ENCODE peak calls at places on chromosome 17, in eight cellular contexts. M is LNCaP clone FGC, P is HFF-Myc, Q is breast epithelium, S is body of pancreas, W is lower lobe of right lung, R is sigmoid colon, O is fibroblast of lung. E is an unnamed sample.

GRCh38 chr17:70242781-70243437 is 73.6 kb downstream of the KCNJ2 start:
- DNase-seq in Q (no peak), P (no peak), W (no peak), O (peak; percentile 54), S (no peak), R (no peak), M (peak; percentile 23), E (no peak)

GRCh38 chr17:30235386-30236296 is at the start of gene SLC6A4:
- DNase-seq in S (no peak), M (no peak), P (no peak), W (peak; percentile 48), Q (no peak), R (no peak), O (peak; percentile 16), E (no peak)

GRCh38 chr17:57881143-57881542 is 31.3 kb upstream of the MRPS23 start:
- DNase-seq in M (no peak), O (peak; percentile 85), Q (no peak), W (no peak), P (no peak), S (no peak), R (no peak), E (no peak)

GRCh38 chr17:53061446-53061845 is 761.3 kb upstream of the KIF2B start:
- DNase-seq in Q (no peak), M (no peak), S (no peak), R (no peak), O (no peak), W (no peak), P (no peak), E (no peak)

GRCh38 chr17:17888371-17888770 is 51.6 kb upstream of the SREBF1 start:
- DNase-seq in Q (no peak), O (no peak), P (no peak), W (no peak), S (no peak), R (no peak), M (no peak), E (no peak)

GRCh38 chr17:76251478-76252039 is 11.3 kb upstream of the RNF157 start:
- DNase-seq in O (no peak), P (no peak), Q (no peak), R (peak; percentile 55), W (no peak), S (no peak), M (no peak), E (no peak)

GRCh38 chr17:74861554-74862107 is 1.9 kb upstream of the GRIN2C start:
- DNase-seq in Q (no peak), M (no peak), R (no peak), W (no peak), O (no peak), P (no peak), S (no peak), E (no peak)

GRCh38 chr17:17494499-17495447 is 1.4 kb downstream of the RASD1 start:
- DNase-seq in M (peak; percentile 58), W (peak; percentile 74), Q (peak; percentile 40), R (peak; percentile 79), O (peak; percentile 39), S (peak; percentile 61), P (no peak), E (no peak)

GRCh38 chr17:59561042-59561441 is 4.4 kb upstream of the DHX40 start:
- DNase-seq in Q (no peak), S (no peak), R (no peak), M (no peak), P (no peak), O (peak; percentile 16), W (no peak), E (no peak)

GRCh38 chr17:71052971-71053370 is 883.6 kb downstream of the KCNJ2 start:
- DNase-seq in R (no peak), O (no peak), P (no peak), W (no peak), M (no peak), Q (no peak), S (no peak), E (no peak)

GRCh38 chr17:11561281-11561680 is 37.0 kb upstream of the DNAH9 start:
- DNase-seq in S (no peak), R (no peak), W (no peak), P (no peak), M (no peak), Q (peak; percentile 74), O (no peak), E (no peak)

GRCh38 chr17:17729620-17730249 is 48.5 kb downstream of the RAI1 start:
- DNase-seq in M (no peak), O (no peak), W (no peak), R (no peak), Q (no peak), P (no peak), S (peak; percentile 50), E (no peak)

GRCh38 chr17:41801374-41802062 is 10.2 kb downstream of the P3H4 start:
- DNase-seq in M (no peak), W (peak; percentile 87), R (peak; percentile 91), Q (peak; percentile 80), P (no peak), O (peak; percentile 77), S (peak; percentile 84), E (no peak)

GRCh38 chr17:36592316-36592710 is 634 bp downstream of the DHRS11 start:
- DNase-seq in P (no peak), W (peak; percentile 46), R (peak; percentile 67), S (peak; percentile 25), M (no peak), Q (no peak), O (no peak), E (no peak)

GRCh38 chr17:5234645-5235576 is at the start of gene SCIMP:
- DNase-seq in Q (no peak), P (no peak), O (no peak), R (peak; percentile 71), W (peak; percentile 65), S (peak; percentile 14), M (no peak), E (no peak)

GRCh38 chr17:62825182-62825581 is 17.1 kb upstream of the MARCHF10 start:
- DNase-seq in W (no peak), O (no peak), S (no peak), R (no peak), Q (no peak), P (no peak), M (no peak), E (no peak)

GRCh38 chr17:72422505-72423285 is 301.9 kb downstream of the SOX9 start:
- DNase-seq in S (peak; percentile 83), P (peak; percentile 84), M (no peak), Q (peak; percentile 82), W (no peak), O (peak; percentile 79), R (peak; percentile 70), E (peak; percentile 42)

GRCh38 chr17:69874220-69874670 is 200.8 kb upstream of the KCNJ16 start:
- DNase-seq in P (peak; percentile 41), O (peak; percentile 74), M (no peak), W (no peak), S (no peak), Q (no peak), R (no peak), E (peak; percentile 52)

GRCh38 chr17:28395968-28396367 is 10.0 kb downstream of the SLC46A1 start:
- DNase-seq in Q (no peak), S (no peak), P (no peak), M (no peak), O (no peak), R (no peak), W (no peak), E (no peak)
- H3K4me3 ChIP-seq in Q (no peak overlapping the region), S (no peak overlapping the region), P (no peak overlapping the region), M (no peak overlapping the region), O (no peak overlapping the region), R (no peak overlapping the region), W (no peak overlapping the region), E (no peak overlapping the region)

GRCh38 chr17:2815781-2816185 is 19.5 kb downstream of the RAP1GAP2 start:
- DNase-seq in O (no peak), Q (no peak), M (peak; percentile 50), S (no peak), P (no peak), R (no peak), W (no peak), E (no peak)

GRCh38 chr17:2816688-2817087 is 20.4 kb downstream of the RAP1GAP2 start:
- DNase-seq in P (no peak), M (no peak), R (no peak), O (no peak), W (no peak), S (no peak), Q (no peak), E (no peak)

GRCh38 chr17:2814499-2815341 is 18.5 kb downstream of the RAP1GAP2 start:
- DNase-seq in O (no peak), W (peak; percentile 72), R (no peak), Q (no peak), P (no peak), M (no peak), S (no peak), E (no peak)

GRCh38 chr17:2809337-2809736 is 13.1 kb downstream of the RAP1GAP2 start:
- DNase-seq in P (no peak), S (no peak), O (no peak), W (no peak), R (no peak), M (no peak), Q (no peak), E (no peak)

GRCh38 chr17:2814049-2814448 is 17.8 kb downstream of the RAP1GAP2 start:
- DNase-seq in W (no peak), S (no peak), R (no peak), P (no peak), Q (no peak), M (no peak), O (no peak), E (no peak)
- H3K4me3 ChIP-seq in W (peak overlapping the region; percentile 37), S (no peak overlapping the region), R (no peak overlapping the region), P (no peak overlapping the region), Q (peak overlapping the region; percentile 31), M (no peak overlapping the region), O (no peak overlapping the region), E (no peak overlapping the region)

DNA sequence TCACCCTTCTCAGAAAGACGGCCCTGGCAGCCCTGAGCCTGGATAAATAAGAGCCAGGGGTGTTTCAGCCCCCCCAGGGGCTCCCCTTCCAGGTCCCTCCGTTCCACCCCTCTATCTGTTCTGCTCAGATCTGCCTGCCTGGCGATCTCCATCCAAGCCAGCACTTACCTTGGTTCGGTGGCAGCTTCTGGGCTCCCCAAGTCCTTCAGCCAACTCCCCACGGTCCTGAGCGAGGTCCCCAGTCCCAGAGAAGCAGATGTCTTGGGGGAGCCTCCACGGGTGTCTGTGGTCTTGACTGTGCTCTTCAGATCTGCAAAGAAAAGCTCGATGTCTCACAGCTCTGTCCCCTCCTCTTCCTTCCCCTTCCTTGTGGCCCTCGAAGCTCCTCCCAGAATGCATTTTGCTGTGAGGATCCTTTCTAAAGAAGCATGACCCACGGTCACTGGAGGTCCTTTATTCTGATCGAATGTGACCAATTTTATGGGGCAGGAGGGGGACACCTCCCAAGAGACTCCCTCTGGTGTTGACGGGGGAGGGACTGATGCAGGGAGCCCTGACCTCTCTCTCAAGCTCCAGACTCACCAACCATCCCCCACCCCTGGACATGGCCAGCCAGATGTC is at the start of gene PIK3R6:
- DNase-seq in W (no peak), O (no peak), P (no peak), Q (no peak), M (no peak), R (no peak), S (no peak), E (no peak)
- H3K4me3 ChIP-seq in W (peak within 1 kb of the TSS; percentile 31), O (no peak within 1 kb of the TSS), P (no peak within 1 kb of the TSS), Q (no peak within 1 kb of the TSS), M (no peak within 1 kb of the TSS), R (peak within 1 kb of the TSS; percentile 19), S (no peak within 1 kb of the TSS), E (no peak within 1 kb of the TSS)

GRCh38 chr17:50100921-50101345 is 5.8 kb downstream of the PDK2 start:
- DNase-seq in R (no peak), W (peak; percentile 48), P (no peak), Q (no peak), S (peak; percentile 63), M (no peak), O (no peak), E (no peak)
- H3K4me3 ChIP-seq in R (peak overlapping the region; percentile 3), W (no peak overlapping the region), P (no peak overlapping the region), Q (peak overlapping the region; percentile 9), S (no peak overlapping the region), M (no peak overlapping the region), O (no peak overlapping the region), E (no peak overlapping the region)

GRCh38 chr17:68054296-68054900 is 18.9 kb downstream of the KPNA2 start:
- DNase-seq in Q (peak; percentile 49), S (no peak), O (peak; percentile 65), W (no peak), P (peak; percentile 47), M (no peak), R (no peak), E (peak; percentile 28)
- H3K4me3 ChIP-seq in Q (peak overlapping the region; percentile 33), S (no peak overlapping the region), O (no peak overlapping the region), W (no peak overlapping the region), P (no peak overlapping the region), M (no peak overlapping the region), R (no peak overlapping the region), E (no peak overlapping the region)

E was measured in skeletal muscle cell.